ENCODE peak calls at places on chromosomes 7 and 10, in ten cellular contexts. M is PC-3, K is heart left ventricle, Y is brain microvascular endothelial cell, S is GM23338, E is Peyer's patch, D is epithelial cell of proximal tubule, V is adrenal gland, B is heart right ventricle, J is mammary epithelial cell. L is an unnamed sample.

GRCh38 chr10:123274513-123275182 is 120.4 kb downstream of the BUB3 start:
- DNase-seq in E (no peak), S (peak), Y (no peak), B (no peak), D (no peak), M (peak), V (no peak), J (no peak), K (no peak), L (no peak)

GRCh38 chr7:47652591-47652990 is 70.7 kb upstream of the TNS3 start:
- DNase-seq in K (no peak), D (no peak), J (peak), E (no peak), B (no peak), V (no peak), M (no peak), Y (no peak), S (no peak), L (peak)

GRCh38 chr10:68184546-68184945 is 47.4 kb downstream of the ATOH7 start:
- DNase-seq in E (no peak), J (no peak), D (no peak), K (no peak), Y (no peak), S (peak), V (peak), B (no peak), M (no peak), L (no peak)

GRCh38 chr7:116565981-116566380 is 41.1 kb downstream of the CAV1 start:
- DNase-seq in E (no peak), B (no peak), Y (no peak), K (no peak), M (no peak), S (no peak), V (no peak), J (no peak), D (no peak), L (no peak)

GRCh38 chr7:17022915-17023314 is 141.1 kb upstream of the AGR3 start:
- DNase-seq in J (peak), M (no peak), E (no peak), B (no peak), S (no peak), D (no peak), V (no peak), Y (no peak), K (no peak), L (no peak)

GRCh38 chr7:11373546-11374142 is 400.0 kb downstream of the PHF14 start:
- DNase-seq in M (peak), Y (no peak), D (no peak), E (no peak), K (no peak), S (peak), J (peak), V (no peak), B (no peak), L (peak)

GRCh38 chr10:78849731-78850130 is 219.0 kb upstream of the ZMIZ1 start:
- DNase-seq in V (no peak), Y (no peak), S (no peak), E (no peak), M (no peak), B (no peak), J (no peak), D (no peak), K (no peak), L (no peak)

GRCh38 chr10:119335671-119336353 is 128.4 kb downstream of the GRK5 start:
- DNase-seq in D (no peak), V (peak), B (peak), Y (no peak), J (no peak), S (no peak), E (no peak), M (no peak), K (peak), L (no peak)

GRCh38 chr10:14124951-14125350 is 205.8 kb downstream of the FRMD4A start:
- DNase-seq in D (peak), B (no peak), S (no peak), E (no peak), J (no peak), Y (no peak), M (no peak), K (no peak), V (no peak), L (no peak)

GRCh38 chr10:11608159-11608966 is 3.1 kb downstream of the USP6NL start:
- DNase-seq in Y (no peak), S (no peak), B (no peak), J (no peak), M (no peak), V (no peak), D (no peak), E (no peak), K (no peak), L (no peak)

GRCh38 chr7:31885160-31885559 is 185.0 kb downstream of the PDE1C start:
- DNase-seq in M (no peak), E (no peak), Y (no peak), K (no peak), S (no peak), D (no peak), V (no peak), B (no peak), J (no peak), L (no peak)

GRCh38 chr7:31887006-31887405 is 183.2 kb downstream of the PDE1C start:
- DNase-seq in B (no peak), V (no peak), S (no peak), D (no peak), Y (no peak), J (no peak), M (no peak), E (no peak), K (no peak), L (no peak)

GRCh38 chr7:31878875-31879274 is 191.3 kb downstream of the PDE1C start:
- DNase-seq in Y (no peak), V (no peak), K (no peak), S (no peak), E (no peak), D (no peak), J (no peak), M (no peak), B (no peak), L (no peak)

GRCh38 chr7:31883761-31884164 is 186.4 kb downstream of the PDE1C start:
- DNase-seq in J (peak), S (no peak), D (no peak), K (peak), B (peak), E (no peak), M (peak), V (peak), Y (peak), L (peak)

DNA sequence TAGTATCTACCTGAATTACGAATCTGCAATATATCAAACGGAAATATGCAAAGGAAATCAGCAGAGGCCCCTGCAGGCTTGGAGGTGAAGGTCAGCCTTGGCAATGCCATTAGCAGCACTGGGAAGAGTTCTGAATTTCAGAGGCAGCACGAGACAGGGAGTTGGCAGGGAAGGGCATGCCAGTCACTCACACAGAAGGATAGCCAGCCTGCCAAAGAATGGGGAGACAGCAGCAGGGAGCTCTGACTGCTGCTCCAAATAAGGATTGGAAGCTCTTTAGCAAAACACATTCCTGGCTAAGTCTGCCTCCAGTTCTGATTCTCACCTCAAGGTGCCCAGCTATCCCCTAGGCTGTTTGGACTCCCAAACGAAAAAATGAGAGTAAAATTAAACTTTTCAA is 188.0 kb downstream of the PDE1C start:
- DNase-seq in M (no peak), B (peak), E (no peak), S (peak), Y (no peak), D (no peak), K (peak), J (peak), V (no peak), L (no peak)
- TF ChIP-seq CTCF in M (no peak), B (peak), E (no peak), S (no peak), Y (no peak), D (no peak), K (peak), J (peak), V (no peak), L (no peak)

GRCh38 chr7:1666779-1667565 is 3.1 kb upstream of the ELFN1 start:
- DNase-seq in B (no peak), K (peak), Y (no peak), S (peak), E (peak), J (no peak), V (peak), D (no peak), M (no peak), L (no peak)
- H3K4me3 ChIP-seq in B (peak), K (peak), Y (peak), S (peak), E (peak), J (peak), V (peak), D (peak), M (peak), L (no peak)

GRCh38 chr7:41046778-41047177 is 656.1 kb downstream of the INHBA start:
- DNase-seq in D (no peak), K (no peak), M (no peak), V (no peak), E (no peak), B (no peak), J (no peak), S (no peak), Y (no peak), L (no peak)

GRCh38 chr7:41046221-41046761 is 656.6 kb downstream of the INHBA start:
- DNase-seq in V (no peak), E (no peak), M (peak), J (no peak), D (no peak), Y (peak), B (peak), S (no peak), K (peak), L (peak)

GRCh38 chr7:41047192-41047591 is 655.7 kb downstream of the INHBA start:
- DNase-seq in M (no peak), S (no peak), B (peak), D (no peak), J (no peak), Y (no peak), E (no peak), K (no peak), V (no peak), L (no peak)

GRCh38 chr7:41047789-41048191 is 655.1 kb downstream of the INHBA start:
- DNase-seq in D (no peak), M (peak), B (peak), Y (peak), E (no peak), S (no peak), J (no peak), K (peak), V (peak), L (peak)

DNA sequence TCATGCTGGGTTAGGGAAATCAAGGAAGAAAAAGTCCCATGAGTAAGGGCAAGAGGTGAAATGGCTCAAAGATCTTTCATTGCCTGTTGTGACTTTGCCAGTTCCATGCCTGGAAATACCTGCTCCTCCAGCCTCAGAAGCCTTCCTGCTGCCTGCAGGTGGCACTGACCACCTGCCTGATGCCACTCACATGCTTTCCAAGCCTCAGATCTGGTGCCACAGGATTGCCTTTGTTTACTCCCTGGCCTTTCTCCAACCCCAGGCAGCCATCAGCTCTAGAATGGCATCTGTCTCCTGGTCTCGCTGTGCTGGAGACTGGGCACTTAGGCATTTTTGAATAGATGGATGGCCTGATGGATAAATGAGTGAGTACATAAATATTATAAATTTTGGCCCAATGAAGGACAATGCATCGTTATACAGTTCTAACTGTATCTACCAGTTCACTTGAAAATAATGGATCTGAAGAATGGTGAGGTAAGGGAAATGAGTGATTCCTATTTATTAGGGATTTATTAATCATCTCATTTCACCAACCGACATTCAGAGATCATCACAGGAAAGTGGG is 657.2 kb downstream of the INHBA start:
- DNase-seq in M (peak), S (no peak), J (peak), Y (no peak), V (no peak), K (no peak), E (no peak), B (no peak), D (no peak), L (no peak)
- TF ChIP-seq CTCF in M (peak), S (peak), J (peak), Y (peak), V (peak), K (no peak), E (no peak), B (peak), D (peak), L (no peak)

GRCh38 chr10:100968839-100969174 is 497 bp upstream of the SEMA4G start:
- DNase-seq in E (no peak), B (no peak), D (no peak), M (no peak), V (no peak), Y (no peak), K (no peak), S (no peak), J (no peak), L (no peak)
- H3K4me3 ChIP-seq in E (peak), B (peak), D (peak), M (peak), V (peak), Y (peak), K (peak), S (peak), J (peak), L (peak)

GRCh38 chr7:229184-229964 is 37.0 kb downstream of the FAM20C start:
- DNase-seq in B (peak), M (no peak), Y (peak), K (peak), E (peak), J (no peak), S (no peak), V (peak), D (no peak), L (peak)

GRCh38 chr7:231858-232246 is 39.5 kb downstream of the FAM20C start:
- DNase-seq in J (no peak), V (no peak), B (no peak), Y (no peak), S (no peak), D (no peak), M (no peak), K (no peak), E (no peak), L (no peak)

GRCh38 chr7:232571-233455 is 40.4 kb downstream of the FAM20C start:
- DNase-seq in E (no peak), S (no peak), B (no peak), D (no peak), K (no peak), M (no peak), V (no peak), J (no peak), Y (peak), L (peak)

GRCh38 chr7:230274-230673 is 37.9 kb downstream of the FAM20C start:
- DNase-seq in B (no peak), V (no peak), J (no peak), M (no peak), Y (no peak), E (no peak), D (no peak), S (no peak), K (no peak), L (no peak)

DNA sequence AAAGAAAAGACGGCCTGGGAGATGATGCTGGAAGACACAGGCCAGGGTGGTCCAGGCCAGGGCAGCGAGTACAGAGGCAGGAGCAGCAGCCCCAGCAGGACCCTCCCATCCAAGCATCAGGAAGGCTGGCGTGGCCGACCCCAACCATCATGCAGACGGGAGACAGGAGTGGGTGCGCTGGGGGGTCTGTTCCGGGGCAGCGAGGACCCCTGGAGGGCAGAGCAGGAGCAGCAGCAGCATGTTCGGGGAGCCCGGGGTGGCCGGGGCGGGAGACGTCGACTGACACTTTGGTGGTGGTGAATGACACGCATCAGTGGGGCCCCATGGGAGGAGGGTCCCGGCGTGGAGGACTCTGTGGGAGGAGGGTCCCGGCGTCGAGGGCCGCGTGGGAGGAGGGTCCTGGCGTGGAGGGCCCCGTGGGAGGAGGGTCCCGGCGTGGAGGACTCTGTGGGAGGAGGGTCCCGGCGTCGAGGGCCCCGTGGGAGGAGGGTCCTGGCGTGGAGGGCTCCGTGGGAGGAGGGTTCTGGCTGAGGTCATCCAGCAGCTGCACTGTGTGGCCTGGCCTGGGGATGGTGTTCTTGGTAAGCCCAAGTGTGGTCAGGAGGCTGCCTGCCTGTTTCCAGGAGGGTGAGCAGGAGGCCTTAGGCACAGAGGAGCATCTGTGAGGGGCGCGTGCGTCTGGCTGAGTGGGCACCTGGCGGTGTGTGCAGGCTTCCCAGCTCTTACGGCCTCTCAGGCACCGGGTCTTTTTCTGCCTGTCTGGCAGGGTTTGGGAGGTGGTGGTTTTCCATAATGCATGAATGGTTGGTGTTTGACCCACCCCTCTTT is 38.9 kb downstream of the FAM20C start:
- DNase-seq in S (peak), K (no peak), E (no peak), B (no peak), D (no peak), Y (no peak), V (no peak), M (no peak), J (no peak), L (no peak)
- TF ChIP-seq CTCF in S (peak), K (peak), E (no peak), B (peak), D (peak), Y (peak), V (no peak), M (peak), J (no peak), L (peak)

DNA sequence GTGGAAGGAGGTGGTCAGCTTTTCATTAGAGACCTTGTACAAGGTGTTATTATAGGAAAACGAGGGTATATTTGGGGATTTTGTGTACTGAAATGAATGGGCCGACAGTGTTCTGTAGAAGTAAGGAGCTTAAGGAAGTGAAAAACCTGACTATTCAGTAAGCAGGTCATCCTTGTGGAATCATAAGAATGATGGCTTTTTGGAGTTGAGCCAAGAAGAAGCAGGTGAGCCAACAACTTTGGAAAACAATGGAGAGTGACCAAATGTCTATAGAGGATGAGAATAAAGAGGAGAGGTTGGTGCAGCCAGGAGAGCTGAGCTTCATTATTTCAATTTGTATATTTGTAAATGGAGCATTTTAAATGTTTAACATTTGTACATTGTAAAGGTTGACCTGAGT is 595.7 kb downstream of the CCSER2 start:
- DNase-seq in K (no peak), V (no peak), M (no peak), B (no peak), E (no peak), D (no peak), Y (no peak), J (no peak), S (no peak), L (no peak)
- H3K4me3 ChIP-seq in K (no peak), V (no peak), M (no peak), B (no peak), E (no peak), D (no peak), Y (no peak), J (no peak), S (no peak), L (no peak)

GRCh38 chr10:71382028-71382427 is 14.7 kb upstream of the CDH23 start:
- DNase-seq in Y (no peak), V (no peak), M (no peak), E (no peak), S (no peak), K (no peak), J (no peak), B (no peak), D (no peak), L (no peak)

GRCh38 chr10:71381611-71382010 is 15.1 kb upstream of the CDH23 start:
- DNase-seq in B (no peak), V (no peak), D (no peak), K (no peak), E (no peak), J (no peak), S (no peak), Y (no peak), M (no peak), L (no peak)

GRCh38 chr10:71379118-71379781 is 17.5 kb upstream of the CDH23 start:
- DNase-seq in S (no peak), Y (no peak), K (no peak), B (no peak), D (no peak), E (no peak), J (no peak), M (no peak), V (no peak), L (no peak)

GRCh38 chr10:71382757-71383156 is 14.0 kb upstream of the CDH23 start:
- DNase-seq in V (no peak), D (no peak), K (no peak), J (no peak), E (no peak), Y (no peak), M (no peak), S (no peak), B (no peak), L (no peak)

DNA sequence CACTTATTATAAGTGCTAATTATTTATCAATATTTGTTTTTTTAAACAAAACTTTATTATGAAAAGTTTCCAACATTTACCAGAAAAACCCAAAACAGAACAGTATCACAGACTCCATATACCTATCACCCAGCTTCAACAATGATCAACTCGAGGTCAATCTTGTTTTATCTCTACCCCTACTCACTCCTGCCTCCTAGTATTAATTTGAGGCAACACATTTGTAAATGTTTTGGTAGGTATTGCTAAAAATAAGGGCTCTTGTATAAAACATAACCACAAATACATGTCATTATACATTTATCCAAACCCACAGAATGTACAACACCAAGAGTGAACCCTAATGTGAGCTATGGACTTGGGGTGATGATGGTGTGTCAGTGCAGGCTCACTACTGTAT is 15.9 kb upstream of the CDH23 start:
- DNase-seq in M (no peak), D (no peak), S (no peak), J (no peak), B (no peak), V (no peak), Y (no peak), K (no peak), E (no peak), L (no peak)
- TF ChIP-seq CTCF in M (no peak), D (peak), S (no peak), J (no peak), B (no peak), V (no peak), Y (no peak), K (no peak), E (no peak), L (no peak)

GRCh38 chr10:130044067-130045061 is 66.3 kb downstream of the C10orf143 start:
- DNase-seq in B (no peak), S (no peak), D (no peak), E (peak), K (no peak), Y (no peak), V (no peak), M (no peak), J (no peak), L (no peak)
- H3K4me3 ChIP-seq in B (no peak), S (no peak), D (no peak), E (no peak), K (no peak), Y (no peak), V (no peak), M (no peak), J (no peak), L (no peak)

DNA sequence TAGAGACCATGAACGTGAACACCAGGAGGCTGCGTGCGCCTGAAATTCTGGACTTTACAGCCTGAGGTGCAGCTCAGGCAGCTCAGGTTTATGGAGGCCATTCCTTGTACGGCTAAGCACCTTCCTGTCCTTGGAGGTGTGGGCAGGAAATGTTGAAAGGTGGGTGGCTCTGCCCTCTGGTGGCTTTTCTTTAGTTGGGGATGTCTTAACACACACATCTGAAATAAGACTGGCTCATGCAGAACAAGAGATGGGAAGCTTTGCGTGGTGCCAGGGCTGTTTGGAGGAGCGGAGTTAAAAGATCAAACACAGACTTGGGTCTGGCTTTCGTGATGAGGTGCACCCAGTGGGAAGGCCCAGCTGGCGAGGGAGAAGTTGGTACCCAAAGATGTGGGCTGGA is 64.1 kb downstream of the DOCK1 start:
- DNase-seq in B (no peak), V (no peak), S (peak), M (peak), J (peak), Y (peak), D (no peak), K (no peak), E (peak), L (peak)
- TF ChIP-seq CTCF in B (peak), V (no peak), S (peak), M (peak), J (peak), Y (no peak), D (peak), K (peak), E (no peak), L (peak)

L was measured in choroid plexus epithelial cell.